ENCODE peak calls at places on chromosomes 5 and 9, in four cellular contexts. S is sigmoid colon, T is prostate gland, D is HCT116. V is an unnamed sample.

GRCh38 chr9:37197158-37198033 is 77.0 kb downstream of the ZCCHC7 start:
- DNase-seq in D (no peak), T (no peak), S (no peak), V (no peak)

GRCh38 chr9:69016366-69017096 is 2.6 kb upstream of the PRKACG start:
- DNase-seq in S (no peak), T (no peak), D (no peak), V (no peak)

GRCh38 chr5:40841068-40841805 is at the start of gene CARD6:
- DNase-seq in T (no peak), S (no peak), D (no peak), V (no peak)

GRCh38 chr9:126375386-126375785 is 48.8 kb downstream of the MVB12B start:
- DNase-seq in S (no peak), D (no peak), T (no peak), V (no peak)

GRCh38 chr5:79448336-79448735 is 65.6 kb downstream of the HOMER1 start:
- DNase-seq in D (no peak), S (no peak), T (no peak), V (no peak)

GRCh38 chr5:60497706-60498500 is 202.1 kb downstream of the DEPDC1B start:
- DNase-seq in T (no peak), D (no peak), S (no peak), V (no peak)

GRCh38 chr9:5072871-5073270 is 87.8 kb downstream of the JAK2 start:
- DNase-seq in T (no peak), D (no peak), S (no peak), V (no peak)

GRCh38 chr5:42767491-42768105 is 11.0 kb downstream of the CCDC152 start:
- DNase-seq in S (no peak), D (no peak), T (no peak), V (no peak)

GRCh38 chr5:96816991-96817390 is 9.2 kb upstream of the ERAP1 start:
- DNase-seq in T (no peak), S (no peak), D (no peak), V (no peak)

GRCh38 chr9:85208666-85209065 is 533.1 kb downstream of the AGTPBP1 start:
- DNase-seq in S (no peak), D (no peak), T (no peak), V (no peak)

GRCh38 chr5:87076931-87077330 is 190.8 kb upstream of the RASA1 start:
- DNase-seq in T (no peak), D (no peak), S (no peak), V (no peak)

GRCh38 chr5:145867806-145868205 is 5.0 kb downstream of the GRXCR2 start:
- DNase-seq in D (no peak), T (no peak), S (no peak), V (no peak)

GRCh38 chr5:61009907-61010306 is 64.9 kb downstream of the NDUFAF2 start:
- DNase-seq in D (no peak), S (no peak), T (no peak), V (no peak)

GRCh38 chr5:116442095-116442534 is 132.5 kb downstream of the SEMA6A start:
- DNase-seq in D (no peak), S (no peak), T (no peak), V (no peak)

GRCh38 chr5:138459311-138459710 is 6.0 kb upstream of the EGR1 start:
- DNase-seq in S (no peak), D (no peak), T (no peak), V (peak)

GRCh38 chr9:69622664-69623063 is 49.5 kb downstream of the APBA1 start:
- DNase-seq in S (no peak), T (no peak), D (no peak), V (no peak)

GRCh38 chr9:91179237-91180138 is 182.2 kb downstream of the AUH start:
- DNase-seq in S (no peak), D (no peak), T (no peak), V (no peak)

GRCh38 chr9:75083188-75083976 is 4.6 kb downstream of the NMRK1 start:
- DNase-seq in S (no peak), D (no peak), T (peak), V (no peak)

GRCh38 chr5:12095808-12096281 is 191.6 kb upstream of the CTNND2 start:
- DNase-seq in S (no peak), D (no peak), T (no peak), V (no peak)

GRCh38 chr5:15266841-15267240 is 233.1 kb upstream of the FBXL7 start:
- DNase-seq in S (no peak), T (no peak), D (no peak), V (no peak)

GRCh38 chr5:179344301-179345178 is 721 bp downstream of the ADAMTS2 start:
- DNase-seq in S (no peak), T (no peak), D (no peak), V (peak)

GRCh38 chr5:14908195-14908594 is 36.6 kb upstream of the ANKH start:
- DNase-seq in S (no peak), T (no peak), D (no peak), V (no peak)

GRCh38 chr5:181234455-181235306 is 9.0 kb downstream of the RACK1 start:
- DNase-seq in D (no peak), S (no peak), T (no peak), V (peak)
- TF ChIP-seq POLR2AphosphoS5 in D (peak), S (peak), T (no peak), V (peak)

DNA sequence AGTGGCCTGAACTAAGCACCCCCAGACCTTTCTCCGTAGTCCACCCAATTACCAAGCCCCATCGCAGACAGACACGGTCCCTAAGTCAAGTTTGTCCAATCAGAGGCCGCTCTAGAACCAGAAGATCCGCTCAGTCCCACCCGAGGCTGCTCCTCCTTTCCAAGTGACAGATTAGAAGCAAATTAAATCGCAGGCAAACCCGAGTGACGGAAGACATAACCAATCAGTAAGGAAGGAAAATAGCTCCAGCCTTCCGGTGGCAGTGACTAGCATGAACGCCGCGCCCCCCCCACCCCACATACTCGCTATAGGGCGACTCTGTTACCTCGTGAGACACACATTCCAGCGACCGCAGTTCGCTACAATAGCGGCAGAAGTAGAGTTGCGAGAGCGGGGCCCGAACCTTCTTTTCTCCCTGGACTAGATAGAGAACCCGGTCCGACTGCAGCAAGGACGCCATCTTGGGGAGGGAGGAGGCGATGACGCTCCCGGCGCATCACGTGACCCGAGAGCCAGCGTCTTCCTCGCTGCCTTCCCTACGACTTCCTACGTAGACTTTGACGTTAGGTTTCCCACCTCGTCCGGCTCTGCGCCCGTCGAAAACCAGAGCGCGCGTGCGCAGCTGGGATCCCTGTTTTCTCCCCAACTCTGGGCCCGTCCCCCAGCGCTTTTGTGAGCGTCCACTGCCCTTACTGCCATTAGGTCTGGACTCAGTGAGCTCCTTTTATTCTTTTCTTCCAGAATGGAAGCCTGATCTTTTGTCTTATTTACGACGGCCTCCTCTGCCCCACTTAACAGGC is at the start of gene DCTN4:
- DNase-seq in T (peak), D (peak), S (peak), V (peak)
- TF ChIP-seq POLR2A in T (peak), D (peak), S (peak), V (no peak)

GRCh38 chr5:111681791-111682190 is 75.2 kb downstream of the NREP start:
- DNase-seq in T (no peak), D (no peak), S (no peak), V (no peak)

GRCh38 chr5:111681414-111681790 is 75.6 kb downstream of the NREP start:
- DNase-seq in D (no peak), S (no peak), T (no peak), V (no peak)

GRCh38 chr5:111676926-111677415 is 80.0 kb downstream of the NREP start:
- DNase-seq in S (no peak), T (no peak), D (no peak), V (no peak)

GRCh38 chr5:111679611-111680010 is 77.4 kb downstream of the NREP start:
- DNase-seq in S (no peak), T (no peak), D (no peak), V (no peak)

GRCh38 chr5:111680737-111681413 is 76.1 kb downstream of the NREP start:
- DNase-seq in D (peak), S (peak), T (peak), V (no peak)
- TF ChIP-seq POLR2AphosphoS5 in D (no peak), S (peak), T (peak), V (no peak)

DNA sequence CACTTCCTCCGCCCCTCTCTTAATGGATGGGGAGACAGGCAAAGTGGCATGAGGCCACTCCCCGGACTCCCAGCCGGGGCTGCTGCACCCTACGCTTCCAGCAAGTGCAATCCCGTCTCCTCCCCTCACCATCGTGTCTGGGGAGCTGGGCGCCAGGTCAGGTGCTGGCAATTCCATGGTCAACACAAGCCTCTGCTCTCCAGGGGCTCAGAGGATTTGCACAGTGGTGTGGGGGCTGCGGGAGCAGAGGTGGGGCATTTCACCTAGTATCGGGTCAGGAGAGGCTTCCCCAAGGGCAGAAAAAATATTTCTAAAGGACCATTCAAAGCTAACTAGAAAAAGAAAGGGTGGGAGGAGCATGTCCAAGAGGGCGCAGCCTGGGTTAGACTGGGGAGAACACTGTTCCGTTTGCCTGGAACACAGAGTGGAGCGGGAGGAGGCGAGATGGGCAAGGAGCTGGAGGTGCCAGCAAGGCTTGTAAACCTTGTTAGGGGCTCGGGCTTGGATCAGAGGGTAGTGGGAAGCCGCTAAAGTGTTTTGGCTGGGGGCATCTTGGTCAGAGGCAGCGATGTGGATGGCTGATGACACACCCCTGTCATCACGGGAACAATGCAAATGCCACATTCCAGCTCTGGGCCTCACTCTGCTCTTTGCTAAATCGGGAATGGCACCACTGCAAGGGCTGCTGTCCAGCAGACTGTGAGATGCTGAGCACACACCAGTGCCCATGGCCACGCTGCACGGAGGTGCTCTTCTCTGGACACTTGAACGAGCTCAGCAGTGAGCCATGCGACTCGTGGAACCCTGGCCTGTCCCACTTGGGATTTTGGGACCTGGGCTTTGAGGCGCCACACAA is 191.7 kb downstream of the CDK5RAP2 start:
- DNase-seq in S (peak), D (no peak), T (no peak), V (no peak)
- TF ChIP-seq POLR2A in S (no peak), D (no peak), T (no peak), V (no peak)

GRCh38 chr9:124329996-124330714 is 72.4 kb downstream of the NEK6 start:
- DNase-seq in T (no peak), D (no peak), S (no peak), V (no peak)
- TF ChIP-seq POLR2AphosphoS5 in T (no peak), D (no peak), S (no peak), V (peak)

GRCh38 chr9:128721487-128722010 is 2.4 kb downstream of the ZDHHC12 start:
- DNase-seq in D (no peak), T (no peak), S (no peak), V (no peak)

GRCh38 chr9:128722380-128723351 is 1.3 kb downstream of the ZDHHC12 start:
- DNase-seq in D (no peak), T (no peak), S (no peak), V (no peak)

GRCh38 chr9:128724744-128725211 is 851 bp upstream of the ZDHHC12 start:
- DNase-seq in T (peak), S (peak), D (peak), V (peak)

GRCh38 chr9:128723352-128723865 is 518 bp downstream of the ZDHHC12 start:
- DNase-seq in D (no peak), S (no peak), T (no peak), V (no peak)

DNA sequence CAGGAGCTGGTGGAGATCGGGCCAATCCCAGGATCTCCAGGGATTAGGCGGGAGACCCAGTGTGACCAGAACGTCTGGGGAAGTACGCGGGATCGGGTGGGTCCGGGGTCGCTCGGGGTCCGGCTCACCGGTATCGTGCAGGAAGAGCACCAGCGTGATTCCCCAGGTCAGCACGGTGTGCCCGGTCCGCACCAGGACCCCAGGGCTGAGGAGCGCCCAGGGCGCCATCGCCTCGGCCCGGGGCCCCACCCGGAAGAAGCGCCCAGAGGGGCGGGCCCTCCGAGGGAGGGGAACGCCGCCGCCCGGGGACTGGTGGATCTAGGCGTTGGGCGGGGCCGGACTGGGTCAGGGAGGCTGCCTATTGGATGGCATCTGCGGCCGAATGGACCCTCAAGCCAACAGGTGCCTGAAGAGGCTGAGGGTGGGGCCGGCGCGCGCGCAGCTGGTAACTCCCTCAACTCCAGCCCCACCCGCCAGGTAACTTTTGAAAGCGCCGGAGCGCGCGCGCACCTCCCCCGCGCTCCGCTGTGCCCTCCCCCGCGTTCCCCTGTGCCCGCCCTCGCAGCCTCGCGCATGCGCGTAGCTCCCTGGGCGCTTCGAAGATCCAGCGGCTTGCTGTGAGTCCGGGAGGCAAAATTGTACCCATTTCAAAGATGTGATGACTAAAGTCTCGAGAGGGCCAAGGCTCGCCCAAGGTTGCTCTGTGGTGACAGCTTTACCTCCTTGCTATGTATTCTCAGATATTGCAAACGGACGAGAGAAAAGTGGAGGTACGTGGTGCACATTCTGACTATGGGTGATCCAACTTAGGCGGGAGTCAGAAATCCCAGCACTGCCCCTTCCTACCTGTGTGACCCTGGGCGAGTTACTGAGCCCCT is at the start of gene ZDHHC12:
- DNase-seq in D (peak), T (peak), S (peak), V (peak)
- TF ChIP-seq POLR2A in D (peak), T (peak), S (peak), V (peak)